ENCODE peak calls at places on chromosome 18, in four cellular contexts. T is Peyer's patch; F is dorsolateral prefrontal cortex; R is activated CD8-positive, alpha-beta T cell treated with anti-CD3 and anti-CD28 coated beads for 36 hours. W is an unnamed sample.

GRCh38 chr18:56001576-56001975 is 413.6 kb upstream of the TCF4 start:
- DNase-seq in T (no peak), F (no peak), R (no peak), W (no peak)

GRCh38 chr18:59570101-59570875 is 126.9 kb downstream of the CCBE1 start:
- DNase-seq in T (no peak), F (no peak), R (no peak), W (no peak)

GRCh38 chr18:44453505-44453904 is 227.2 kb upstream of the SETBP1 start:
- DNase-seq in T (no peak), F (no peak), R (no peak), W (no peak)

GRCh38 chr18:70046796-70047195 is 99.1 kb upstream of the CD226 start:
- DNase-seq in T (no peak), F (no peak), R (no peak), W (no peak)

GRCh38 chr18:34744569-34744968 is 34.5 kb downstream of the DTNA start:
- DNase-seq in T (no peak), F (no peak), R (no peak), W (no peak)

GRCh38 chr18:35155403-35156117 is 85.3 kb upstream of the ZNF397 start:
- DNase-seq in T (no peak), F (no peak), R (no peak), W (no peak)

GRCh38 chr18:78192044-78192443 is 787.6 kb upstream of the SALL3 start:
- DNase-seq in T (no peak), F (peak; percentile 47), R (no peak), W (no peak)

GRCh38 chr18:75209952-75210261 is 690 bp upstream of the TSHZ1 start:
- DNase-seq in T (no peak), F (no peak), R (no peak), W (peak; percentile 42)

GRCh38 chr18:34528177-34528576 is 181.9 kb upstream of the DTNA start:
- DNase-seq in T (no peak), F (no peak), R (no peak), W (no peak)

GRCh38 chr18:48782381-48782841 is 168.4 kb downstream of the SMAD7 start:
- DNase-seq in T (no peak), F (no peak), R (no peak), W (no peak)

GRCh38 chr18:79924814-79925655 is 26.4 kb downstream of the SLC66A2 start:
- DNase-seq in T (peak; percentile 30), F (peak; percentile 43), R (no peak), W (no peak)

GRCh38 chr18:41871229-41872000 is 83.6 kb upstream of the PIK3C3 start:
- DNase-seq in T (no peak), F (no peak), R (no peak), W (no peak)

GRCh38 chr18:8620845-8621244 is 11.6 kb downstream of the RAB12 start:
- DNase-seq in T (no peak), F (no peak), R (peak; percentile 26), W (no peak)

GRCh38 chr18:76524900-76525698 is 30.1 kb upstream of the ZNF516 start:
- DNase-seq in T (no peak), F (no peak), R (no peak), W (no peak)

GRCh38 chr18:3885209-3885792 is 435.3 kb downstream of the TGIF1 start:
- DNase-seq in T (no peak), F (no peak), R (no peak), W (no peak)
- TF ChIP-seq CTCF in T (no peak), F (no peak), R (peak; percentile 12), W (no peak)

GRCh38 chr18:63306819-63307554 is 12.6 kb downstream of the BCL2 start:
- DNase-seq in T (no peak), F (no peak), R (no peak), W (no peak)

GRCh38 chr18:63309422-63309821 is 10.1 kb downstream of the BCL2 start:
- DNase-seq in T (no peak), F (no peak), R (peak; percentile 75), W (no peak)

GRCh38 chr18:63303562-63303961 is 16.0 kb downstream of the BCL2 start:
- DNase-seq in T (no peak), F (no peak), R (no peak), W (no peak)

GRCh38 chr18:63307555-63308200 is 11.9 kb downstream of the BCL2 start:
- DNase-seq in T (no peak), F (no peak), R (no peak), W (no peak)

DNA sequence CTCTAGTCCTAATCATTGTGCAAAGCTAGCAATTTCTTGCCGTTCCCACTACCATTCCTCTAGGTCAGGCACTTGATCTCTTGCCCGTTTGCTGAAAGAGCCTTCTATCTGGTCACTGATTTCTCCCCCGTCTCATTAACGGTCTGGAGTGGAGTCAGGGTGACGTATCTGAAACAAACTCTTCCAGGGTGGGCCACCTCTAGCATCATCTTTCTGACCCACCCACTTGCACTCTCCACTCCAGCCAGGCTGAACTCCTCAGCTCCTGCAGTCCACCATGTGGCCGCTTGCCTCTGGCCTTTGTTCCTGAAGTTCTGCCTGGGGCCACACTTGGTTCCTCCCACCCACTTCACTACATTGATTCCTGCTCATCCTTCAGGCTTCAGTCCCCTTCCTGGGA is 13.3 kb downstream of the BCL2 start:
- DNase-seq in T (no peak), F (no peak), R (no peak), W (no peak)
- TF ChIP-seq CTCF in T (no peak), F (no peak), R (no peak), W (no peak)

GRCh38 chr18:12947355-12948054 is at the start of gene SEH1L:
- DNase-seq in T (peak; percentile 100), F (peak; percentile 98), R (peak; percentile 100), W (peak; percentile 99)

GRCh38 chr18:12943200-12943599 is 4.6 kb upstream of the SEH1L start:
- DNase-seq in T (no peak), F (no peak), R (peak; percentile 18), W (no peak)

GRCh38 chr18:12944724-12945123 is 3.1 kb upstream of the SEH1L start:
- DNase-seq in T (no peak), F (no peak), R (no peak), W (no peak)

GRCh38 chr18:12948055-12948804 is 419 bp downstream of the SEH1L start:
- DNase-seq in T (peak; percentile 96), F (peak; percentile 90), R (peak; percentile 99), W (peak; percentile 94)

GRCh38 chr18:12946549-12947354 is 1.1 kb upstream of the SEH1L start:
- DNase-seq in T (no peak), F (no peak), R (peak; percentile 15), W (no peak)
- TF ChIP-seq CTCF in T (no peak), F (no peak), R (no peak), W (no peak)

GRCh38 chr18:58087928-58088722 is 44.1 kb downstream of the NEDD4L start:
- DNase-seq in T (peak; percentile 67), F (no peak), R (peak; percentile 4), W (no peak)

GRCh38 chr18:58095251-58095650 is 51.2 kb downstream of the NEDD4L start:
- DNase-seq in T (no peak), F (no peak), R (no peak), W (no peak)

GRCh38 chr18:58093311-58093790 is 49.3 kb downstream of the NEDD4L start:
- DNase-seq in T (no peak), F (no peak), R (no peak), W (no peak)

GRCh38 chr18:58088723-58089074 is 44.7 kb downstream of the NEDD4L start:
- DNase-seq in T (no peak), F (no peak), R (no peak), W (no peak)

GRCh38 chr18:58091099-58091611 is 47.1 kb downstream of the NEDD4L start:
- DNase-seq in T (peak; percentile 68), F (no peak), R (no peak), W (peak; percentile 20)
- TF ChIP-seq CTCF in T (no peak), F (no peak), R (no peak), W (no peak)

DNA sequence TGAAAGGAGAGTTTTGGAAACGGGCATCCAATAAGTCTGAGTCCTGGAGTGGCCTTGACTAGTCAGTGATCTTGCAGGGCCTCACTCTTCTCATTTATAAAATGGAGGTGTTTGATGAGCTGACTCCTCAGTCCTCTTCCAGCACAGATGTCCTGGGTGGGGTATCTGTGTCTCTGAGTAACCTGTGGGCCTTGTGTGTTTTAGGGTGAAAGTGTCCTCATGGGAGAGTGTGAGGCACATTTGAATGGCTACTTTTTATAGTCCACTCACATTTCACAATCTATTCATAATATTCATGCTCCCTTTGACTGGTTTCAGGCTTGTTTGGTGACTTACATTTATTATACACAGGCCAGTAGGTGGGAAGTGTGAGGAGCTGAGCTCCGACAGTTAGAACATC is 106.4 kb upstream of the CELF4 start:
- DNase-seq in T (no peak), F (no peak), R (no peak), W (no peak)
- TF ChIP-seq CTCF in T (no peak), F (no peak), R (no peak), W (no peak)

GRCh38 chr18:22547807-22548561 is 130.3 kb upstream of the CTAGE1 start:
- DNase-seq in T (no peak), F (no peak), R (no peak), W (no peak)
- TF ChIP-seq CTCF in T (no peak), F (no peak), R (no peak), W (no peak)

W was measured in GM20000.